ENCODE peak calls at places on chromosomes 16 and 17, in seven cellular contexts. M is thoracic aorta, U is transverse colon, P is cardiac muscle cell, K is fibroblast of mammary gland, A is tibial nerve, S is astrocyte of the spinal cord. R is an unnamed sample.

GRCh38 chr17:1379930-1380313 is 20.1 kb downstream of the YWHAE start:
- DNase-seq in K (no peak), M (no peak), A (no peak), S (no peak), U (no peak), P (no peak), R (no peak)

GRCh38 chr16:56682703-56683397 is 580 bp downstream of the MT1X start:
- DNase-seq in U (peak), P (no peak), S (no peak), A (no peak), M (no peak), K (no peak), R (no peak)

GRCh38 chr17:79809530-79810137 is 12.8 kb upstream of the CBX8 start:
- DNase-seq in S (no peak), K (no peak), M (no peak), U (peak), A (no peak), P (no peak), R (no peak)

GRCh38 chr16:81493755-81494433 is 49.3 kb downstream of the CMIP start:
- DNase-seq in K (peak), A (no peak), P (peak), S (peak), U (peak), M (no peak), R (no peak)

GRCh38 chr17:74369221-74369620 is 1.9 kb downstream of the GPR142 start:
- DNase-seq in U (peak), A (peak), P (no peak), M (no peak), K (no peak), S (no peak), R (no peak)

GRCh38 chr17:39923836-39924690 is 3.3 kb downstream of the ORMDL3 start:
- DNase-seq in S (peak), U (no peak), M (no peak), P (peak), K (peak), A (no peak), R (no peak)

GRCh38 chr17:30091771-30092170 is 24.8 kb upstream of the NSRP1 start:
- DNase-seq in A (no peak), P (peak), K (peak), M (no peak), S (peak), U (no peak), R (no peak)

GRCh38 chr17:57782051-57782490 is 37.0 kb upstream of the CCDC182 start:
- DNase-seq in S (no peak), P (peak), K (no peak), U (no peak), M (no peak), A (no peak), R (no peak)

GRCh38 chr17:48261297-48261880 is 153.8 kb downstream of the SNX11 start:
- DNase-seq in A (no peak), P (no peak), S (peak), M (no peak), U (peak), K (peak), R (no peak)

GRCh38 chr17:48259710-48260291 is 152.2 kb downstream of the SNX11 start:
- DNase-seq in P (peak), K (peak), S (peak), A (no peak), U (no peak), M (no peak), R (no peak)

GRCh38 chr17:48258317-48258716 is 150.8 kb downstream of the SNX11 start:
- DNase-seq in S (no peak), K (no peak), P (no peak), U (no peak), A (no peak), M (no peak), R (no peak)

DNA sequence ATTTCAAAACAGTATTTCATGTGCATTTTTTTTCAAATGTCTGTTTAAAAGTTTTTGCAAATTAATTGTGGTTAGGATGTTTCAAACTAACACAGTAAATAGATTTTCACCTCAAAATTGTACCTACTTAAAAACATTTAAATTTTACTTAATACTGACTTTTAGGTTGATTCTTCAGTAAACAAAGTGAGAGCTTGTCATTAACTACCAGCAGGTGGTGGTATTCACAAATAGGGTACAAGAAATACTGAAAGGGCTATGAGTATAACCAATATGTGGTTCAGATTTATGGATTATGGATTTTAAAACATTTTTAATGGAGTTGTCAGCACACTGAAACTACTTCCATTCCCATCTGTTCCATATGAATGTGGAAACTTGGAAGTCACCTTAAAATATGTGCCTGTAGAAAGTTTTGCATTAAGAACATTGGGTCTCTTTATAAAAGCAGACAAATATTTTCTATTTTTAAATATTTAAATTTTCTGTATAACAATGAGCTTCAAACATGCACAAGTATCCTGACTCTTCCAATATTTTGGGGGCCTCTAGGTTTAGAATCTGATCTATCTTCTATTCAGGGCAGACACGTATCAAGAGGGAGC is 155.5 kb downstream of the SNX11 start:
- DNase-seq in U (no peak), A (no peak), K (peak), M (no peak), P (peak), S (peak), R (no peak)
- TF ChIP-seq CTCF in U (peak), A (peak), K (peak), M (no peak), P (peak), S (peak), R (peak)

GRCh38 chr16:21104124-21104860 is 46.4 kb downstream of the DNAH3 start:
- DNase-seq in K (peak), U (no peak), S (peak), P (peak), A (no peak), M (no peak), R (no peak)

GRCh38 chr16:21100447-21100846 is 50.2 kb downstream of the DNAH3 start:
- DNase-seq in P (peak), A (no peak), S (peak), M (no peak), K (peak), U (no peak), R (no peak)

GRCh38 chr16:21097151-21097550 is 53.5 kb downstream of the DNAH3 start:
- DNase-seq in S (peak), P (no peak), A (no peak), M (no peak), K (peak), U (no peak), R (no peak)

GRCh38 chr16:21101631-21102420 is 48.8 kb downstream of the DNAH3 start:
- DNase-seq in S (peak), K (peak), A (no peak), U (peak), P (peak), M (no peak), R (no peak)
- TF ChIP-seq CTCF in S (peak), K (peak), A (peak), U (no peak), P (peak), M (no peak), R (peak)

DNA sequence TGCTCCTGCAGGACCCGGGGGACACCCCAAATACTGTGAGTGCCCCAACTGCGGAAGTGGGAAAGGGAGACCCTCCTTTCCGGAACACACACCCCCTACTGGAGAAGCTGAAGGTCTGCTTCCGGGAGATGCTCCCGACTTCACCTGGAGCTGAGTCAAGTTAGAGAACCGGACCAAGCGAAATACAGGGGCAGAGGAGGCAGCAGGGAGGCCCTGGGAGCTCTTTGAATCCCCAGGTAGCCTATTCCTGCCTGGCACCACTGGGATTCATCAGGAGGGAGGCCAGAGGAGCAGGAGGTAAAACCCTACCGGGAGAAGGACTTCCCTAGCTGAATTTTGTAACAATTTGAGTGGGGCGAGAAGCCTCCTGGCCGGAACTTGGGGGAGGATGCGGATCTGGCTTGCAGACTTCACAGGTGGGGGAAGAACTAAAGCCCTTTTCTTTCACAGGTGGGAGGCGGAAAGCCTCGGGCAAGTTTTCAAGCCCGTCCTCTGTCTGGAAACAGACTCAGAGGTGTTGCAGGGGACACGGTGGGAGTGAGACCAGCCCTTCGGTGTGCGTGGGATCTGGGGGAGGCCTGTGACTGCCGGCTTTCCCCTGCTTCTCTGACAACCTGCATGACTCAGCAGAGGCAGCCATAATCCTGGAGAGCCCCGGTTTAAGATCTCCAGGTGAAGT is 22.4 kb upstream of the TEKT1 start:
- DNase-seq in M (no peak), P (no peak), U (no peak), S (no peak), A (no peak), K (no peak), R (no peak)
- TF ChIP-seq CTCF in M (no peak), P (peak), U (no peak), S (peak), A (no peak), K (peak), R (peak)

DNA sequence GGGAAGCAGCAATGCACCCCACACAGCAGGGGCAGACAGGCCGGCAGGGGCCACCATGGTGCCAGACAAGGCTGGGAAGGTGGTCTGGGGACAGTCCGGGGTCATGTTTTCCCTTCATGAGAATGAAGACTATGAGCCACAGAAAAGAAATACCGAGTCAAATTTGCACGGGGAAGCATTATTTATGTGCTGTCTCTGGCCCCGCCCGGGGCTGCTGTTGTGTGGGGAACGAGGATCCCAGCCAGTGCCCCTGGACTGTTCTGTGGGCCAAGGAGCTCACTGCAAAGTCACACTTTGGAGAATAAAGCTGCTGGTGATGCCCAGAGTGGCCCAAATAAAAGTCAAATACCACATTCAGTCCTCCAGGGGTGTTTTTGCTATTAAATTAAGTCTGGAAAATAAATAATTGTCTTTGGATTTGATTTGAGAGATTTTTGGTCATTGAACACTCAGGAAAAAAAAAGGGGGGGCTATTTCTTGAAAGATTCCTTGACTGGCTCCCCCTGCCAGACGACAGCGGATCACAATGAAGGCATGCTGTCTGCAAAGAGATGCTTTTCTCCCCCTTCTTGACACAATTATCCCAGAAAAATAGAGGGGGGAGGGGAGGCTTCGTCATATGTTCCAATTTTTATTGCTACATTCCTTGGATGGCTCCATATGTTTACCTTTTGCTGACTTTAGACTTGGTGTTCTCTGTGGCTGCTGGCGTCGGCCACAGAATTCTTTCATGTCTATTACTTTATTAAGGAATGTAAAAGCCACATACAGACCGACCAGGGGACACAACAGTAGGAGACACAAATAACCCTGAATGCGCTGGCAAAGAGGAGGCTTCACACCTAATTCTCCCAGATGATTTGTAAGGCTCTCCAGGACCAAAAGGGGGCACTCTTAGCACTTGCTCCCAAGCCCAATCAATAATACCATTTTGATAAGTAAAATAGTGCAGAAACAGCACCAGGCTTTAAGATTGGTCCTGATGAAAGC is 27.1 kb upstream of the ANKFN1 start:
- DNase-seq in U (no peak), A (peak), K (peak), M (no peak), P (peak), S (peak), R (peak)
- TF ChIP-seq CTCF in U (peak), A (peak), K (peak), M (no peak), P (peak), S (peak), R (peak)

GRCh38 chr17:44171931-44172455 is 1.5 kb downstream of the ASB16 start:
- DNase-seq in M (no peak), A (no peak), U (no peak), K (no peak), P (no peak), S (no peak), R (no peak)

GRCh38 chr17:44170135-44170498 is 387 bp upstream of the ASB16 start:
- DNase-seq in A (no peak), U (no peak), M (no peak), K (no peak), S (no peak), P (no peak), R (no peak)

GRCh38 chr17:44174427-44174826 is 3.9 kb downstream of the ASB16 start:
- DNase-seq in U (no peak), S (no peak), P (no peak), K (no peak), A (no peak), M (no peak), R (no peak)

GRCh38 chr17:44167181-44167861 is 3.2 kb upstream of the ASB16 start:
- DNase-seq in K (no peak), P (no peak), S (no peak), A (no peak), U (no peak), M (no peak), R (no peak)

DNA sequence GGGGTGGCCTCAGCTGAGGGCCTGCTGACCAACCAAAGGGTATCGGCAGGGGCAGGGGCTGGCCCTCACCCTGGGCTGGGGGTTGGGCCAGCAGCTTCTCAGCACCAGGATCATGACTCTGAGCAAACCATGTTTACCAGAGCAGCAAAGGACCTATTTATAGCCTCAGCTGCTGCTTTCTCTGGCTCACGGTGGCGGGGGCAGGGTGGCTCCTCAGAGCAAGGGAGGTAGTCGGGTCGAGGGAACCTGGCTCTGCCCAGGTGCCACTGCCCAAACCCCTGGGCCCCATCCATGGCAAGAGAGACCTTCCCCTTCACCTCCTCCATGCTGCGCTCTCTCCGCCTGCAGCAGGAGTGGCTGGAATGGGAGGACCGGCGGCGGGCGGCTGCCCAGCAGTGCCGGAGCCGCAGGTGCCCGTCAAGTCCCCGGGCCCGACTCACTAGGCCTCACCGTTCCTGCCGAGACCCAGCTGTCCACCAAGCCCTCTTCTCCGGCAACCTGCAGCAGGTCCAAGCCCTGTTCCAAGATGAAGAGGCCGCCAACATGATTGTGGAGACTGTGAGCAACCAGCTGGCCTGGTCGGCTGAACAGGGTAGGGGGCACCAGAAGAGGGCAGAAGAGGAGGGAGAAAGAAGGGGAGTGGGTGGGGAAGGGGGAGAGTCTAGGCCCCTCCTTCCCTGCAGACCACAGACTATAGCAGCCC is at the start of gene ASB16:
- DNase-seq in A (no peak), K (peak), S (peak), P (no peak), U (no peak), M (no peak), R (no peak)
- TF ChIP-seq CTCF in A (no peak), K (no peak), S (no peak), P (no peak), U (no peak), M (no peak), R (no peak)

GRCh38 chr16:666572-666971 is 1.4 kb upstream of the RHOT2 start:
- DNase-seq in K (no peak), U (no peak), S (no peak), A (no peak), M (no peak), P (no peak), R (no peak)
- TF ChIP-seq CTCF in K (no peak), U (no peak), S (no peak), A (no peak), M (no peak), P (no peak), R (no peak)

GRCh38 chr17:27783951-27784350 is 16.4 kb downstream of the NOS2 start:
- DNase-seq in U (no peak), A (no peak), S (no peak), P (no peak), K (no peak), M (no peak), R (no peak)
- TF ChIP-seq CTCF in U (no peak), A (no peak), S (no peak), P (no peak), K (no peak), M (no peak), R (no peak)

DNA sequence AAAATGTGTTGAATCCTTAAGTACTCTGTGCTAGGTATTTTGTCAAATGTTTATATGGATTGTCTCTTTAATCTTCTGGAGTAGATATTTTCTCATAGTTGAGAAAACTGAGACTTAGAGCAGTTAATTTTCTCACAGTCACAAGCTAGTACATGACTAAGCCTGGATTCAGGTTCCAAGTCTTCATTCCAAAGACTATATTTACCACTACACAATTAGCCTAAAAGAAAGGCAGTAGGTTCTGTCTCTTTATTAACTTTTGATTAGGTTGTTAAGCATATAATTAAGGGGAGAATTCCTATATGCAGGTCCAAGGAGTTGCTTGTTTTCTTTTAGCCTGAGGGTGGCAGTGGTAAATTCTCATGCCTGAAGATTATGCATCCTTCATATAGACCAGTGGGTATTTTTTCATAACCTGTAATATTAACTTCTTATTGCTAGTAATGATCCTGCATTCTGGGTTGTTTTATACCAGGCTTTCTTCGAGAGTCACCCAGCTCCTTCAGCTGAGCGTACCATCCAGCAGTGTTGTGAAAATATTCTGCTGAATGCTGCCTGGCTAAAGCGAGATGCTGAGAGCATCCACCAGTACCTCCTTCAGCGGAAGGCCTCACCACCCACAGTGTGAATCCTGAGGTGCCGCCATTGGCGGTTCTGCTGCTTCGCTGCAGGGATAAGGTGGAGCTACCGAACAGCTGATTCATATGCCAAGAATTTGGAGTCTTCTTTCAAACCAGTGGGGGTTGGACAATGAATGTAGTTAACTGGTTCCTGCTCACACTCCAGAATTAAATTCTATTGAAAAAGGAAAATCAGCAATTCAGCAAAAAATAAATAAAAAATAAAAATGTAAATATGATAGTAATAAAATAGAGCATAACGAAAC is 28.2 kb upstream of the KPNB1 start:
- DNase-seq in A (no peak), M (no peak), K (peak), P (peak), S (peak), U (no peak), R (no peak)
- TF ChIP-seq CTCF in A (no peak), M (no peak), K (peak), P (peak), S (peak), U (no peak), R (no peak)

GRCh38 chr16:22123146-22123545 is 30.8 kb downstream of the VWA3A start:
- DNase-seq in P (no peak), A (no peak), U (no peak), K (peak), M (no peak), S (no peak), R (no peak)
- TF ChIP-seq CTCF in P (no peak), A (no peak), U (no peak), K (peak), M (no peak), S (no peak), R (no peak)

R was measured in progenitor cell of endocrine pancreas.